ENCODE peak calls at places on chromosomes 1 and 21, in four cellular contexts. One of them, this sample, is unnamed.

GRCh38 chr1:16440150-16440479 is 409 bp upstream of the NECAP2 start:
- DNase-seq in GM12891: no peak
- DNase-seq in GM12878: no peak
- DNase-seq in K562: no peak
- DNase-seq in this sample: no peak

GRCh38 chr1:55337801-55338447 is 122.8 kb upstream of the USP24 start:
- DNase-seq in K562: peak; percentile 31
- DNase-seq in GM12891: peak; percentile 40
- DNase-seq in GM12878: peak; percentile 13
- DNase-seq in this sample: peak; percentile 42

GRCh38 chr1:179917601-179918429 is 35.7 kb downstream of the TOR1AIP1 start:
- DNase-seq in GM12891: no peak
- DNase-seq in K562: no peak
- DNase-seq in GM12878: no peak
- DNase-seq in this sample: no peak

GRCh38 chr1:9107156-9107555 is 21.7 kb downstream of the GPR157 start:
- DNase-seq in GM12878: no peak
- DNase-seq in GM12891: no peak
- DNase-seq in K562: no peak
- DNase-seq in this sample: no peak

GRCh38 chr1:25922064-25922632 is 15.9 kb upstream of the STMN1 start:
- DNase-seq in GM12878: no peak
- DNase-seq in K562: no peak
- DNase-seq in GM12891: no peak
- DNase-seq in this sample: no peak

GRCh38 chr1:117032661-117033060 is 27.5 kb upstream of the TTF2 start:
- DNase-seq in GM12891: no peak
- DNase-seq in K562: no peak
- DNase-seq in GM12878: no peak
- DNase-seq in this sample: no peak

GRCh38 chr1:203992440-203992839 is 80.5 kb upstream of the SOX13 start:
- DNase-seq in GM12878: no peak
- DNase-seq in GM12891: no peak
- DNase-seq in K562: no peak
- DNase-seq in this sample: no peak

GRCh38 chr1:206854401-206855129 is 10.9 kb upstream of the IL20 start:
- DNase-seq in K562: no peak
- DNase-seq in GM12878: no peak
- DNase-seq in GM12891: no peak
- DNase-seq in this sample: no peak

GRCh38 chr1:198143797-198144196 is 13.0 kb upstream of the NEK7 start:
- DNase-seq in GM12878: no peak
- DNase-seq in K562: no peak
- DNase-seq in GM12891: no peak
- DNase-seq in this sample: no peak

GRCh38 chr1:230702934-230703678 is 10.8 kb downstream of the AGT start:
- DNase-seq in GM12878: no peak
- DNase-seq in K562: no peak
- DNase-seq in GM12891: no peak
- DNase-seq in this sample: no peak

DNA sequence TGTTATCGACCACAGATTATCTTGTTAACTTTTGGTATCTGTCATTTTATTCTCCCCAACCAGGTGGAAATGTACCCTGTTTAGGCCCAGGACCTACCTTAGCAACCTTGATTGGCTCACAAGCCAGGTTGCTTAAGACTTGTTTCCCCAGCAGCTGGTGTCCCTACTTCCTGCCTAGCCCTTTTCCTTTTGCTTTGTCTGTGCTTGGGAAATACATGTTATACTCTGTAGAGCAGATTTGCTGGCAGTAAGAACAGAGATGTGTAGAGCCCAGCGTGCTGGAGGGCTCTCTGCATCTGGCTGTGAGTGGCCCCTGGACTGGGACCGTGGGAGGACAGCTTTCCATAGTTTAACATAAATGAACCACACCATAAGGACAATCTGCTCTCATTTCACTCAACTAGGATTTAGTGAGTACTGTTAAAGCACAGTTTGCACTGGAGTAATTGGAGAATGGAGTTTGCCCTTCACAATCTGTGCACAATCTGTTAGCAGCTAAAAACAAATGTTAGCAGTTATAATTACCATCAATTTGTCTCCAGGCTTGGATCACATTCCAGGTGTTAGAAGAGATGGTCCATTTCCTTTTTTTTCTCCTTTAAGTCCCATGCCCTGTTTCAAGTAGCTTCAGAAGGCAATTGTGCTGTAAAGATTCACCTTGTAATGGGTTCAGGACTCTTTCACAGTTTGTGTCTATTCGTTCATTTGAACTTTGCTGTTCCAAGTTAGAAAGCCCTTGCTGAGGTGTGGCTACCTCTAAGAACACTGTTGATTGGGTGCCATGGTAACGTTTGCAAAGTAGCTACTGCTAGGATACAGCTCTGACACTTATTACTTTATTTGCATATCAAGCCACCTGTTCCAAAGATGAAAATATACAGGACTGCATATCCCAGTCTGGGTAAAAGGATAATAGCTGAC is at the start of gene APOBEC4:
- DNase-seq in GM12891: no peak
- DNase-seq in GM12878: no peak
- DNase-seq in K562: no peak
- DNase-seq in this sample: peak; percentile 66
- TF ChIP-seq SPI1 in GM12891: no peak
- TF ChIP-seq SPI1 in GM12878: no peak
- TF ChIP-seq SPI1 in K562: no peak
- TF ChIP-seq SPI1 in this sample: no peak

GRCh38 chr1:169497317-169497716 is 11.6 kb upstream of the SLC19A2 start:
- DNase-seq in GM12891: no peak
- DNase-seq in GM12878: no peak
- DNase-seq in K562: no peak
- DNase-seq in this sample: no peak
- TF ChIP-seq SPI1 in GM12891: no peak
- TF ChIP-seq SPI1 in GM12878: no peak
- TF ChIP-seq SPI1 in K562: no peak
- TF ChIP-seq SPI1 in this sample: no peak

GRCh38 chr21:43284700-43285099 is 115.9 kb downstream of the CRYAA start:
- DNase-seq in K562: no peak
- DNase-seq in GM12891: no peak
- DNase-seq in GM12878: no peak
- DNase-seq in this sample: no peak
- TF ChIP-seq SPI1 in K562: no peak
- TF ChIP-seq SPI1 in GM12891: no peak
- TF ChIP-seq SPI1 in GM12878: no peak
- TF ChIP-seq SPI1 in this sample: no peak

GRCh38 chr1:61181016-61181560 is 98.7 kb downstream of the NFIA start:
- DNase-seq in GM12878: no peak
- DNase-seq in GM12891: no peak
- DNase-seq in K562: no peak
- DNase-seq in this sample: no peak
- TF ChIP-seq SPI1 in GM12878: no peak
- TF ChIP-seq SPI1 in GM12891: no peak
- TF ChIP-seq SPI1 in K562: no peak
- TF ChIP-seq SPI1 in this sample: no peak

GRCh38 chr1:23215291-23215690 is 2.0 kb downstream of the HTR1D start:
- DNase-seq in K562: no peak
- DNase-seq in GM12891: no peak
- DNase-seq in GM12878: no peak
- DNase-seq in this sample: no peak

GRCh38 chr1:23214640-23215039 is 2.7 kb downstream of the HTR1D start:
- DNase-seq in K562: no peak
- DNase-seq in GM12891: no peak
- DNase-seq in GM12878: no peak
- DNase-seq in this sample: no peak

GRCh38 chr1:23215751-23216449 is 1.4 kb downstream of the HTR1D start:
- DNase-seq in K562: no peak
- DNase-seq in GM12878: no peak
- DNase-seq in GM12891: no peak
- DNase-seq in this sample: no peak

GRCh38 chr1:23217421-23218115 is at the start of gene HTR1D:
- DNase-seq in GM12878: no peak
- DNase-seq in K562: peak; percentile 67
- DNase-seq in GM12891: peak; percentile 34
- DNase-seq in this sample: no peak

DNA sequence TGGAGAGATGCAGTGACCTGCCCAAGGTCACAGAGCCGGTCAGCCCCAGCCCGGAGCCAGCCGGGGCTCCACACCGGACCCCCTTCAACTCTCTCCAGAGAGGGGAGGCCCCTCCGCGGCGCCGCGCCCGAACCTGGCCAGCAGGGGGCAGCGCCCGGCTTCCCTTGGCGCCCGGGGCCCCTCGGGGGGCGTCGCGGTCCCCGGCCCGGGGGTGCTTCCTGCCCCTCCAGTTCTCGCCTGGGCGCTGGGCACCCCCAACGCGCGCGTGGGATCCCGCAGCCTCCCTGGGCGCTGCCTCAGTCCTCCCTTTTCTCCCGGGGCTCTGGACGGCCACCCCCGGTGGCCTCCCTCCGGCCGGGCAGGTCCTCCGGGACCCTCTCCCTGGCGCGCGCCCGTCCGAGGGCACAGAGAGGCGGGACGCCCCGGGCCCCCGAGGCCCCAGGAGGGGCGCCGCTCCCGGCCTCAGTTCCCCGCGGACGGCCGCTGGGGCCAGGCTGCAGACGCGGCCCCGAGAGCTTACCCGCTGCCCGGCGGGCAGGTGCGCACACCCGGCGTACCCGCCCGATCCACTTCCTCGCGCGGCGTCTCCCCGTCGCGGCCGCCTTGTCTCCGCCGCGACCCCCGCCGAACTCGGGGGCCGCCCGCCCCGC is 406 bp downstream of the HTR1D start:
- DNase-seq in GM12878: no peak
- DNase-seq in GM12891: peak; percentile 54
- DNase-seq in K562: peak; percentile 86
- DNase-seq in this sample: no peak
- TF ChIP-seq SPI1 in GM12878: no peak
- TF ChIP-seq SPI1 in GM12891: no peak
- TF ChIP-seq SPI1 in K562: no peak
- TF ChIP-seq SPI1 in this sample: no peak

DNA sequence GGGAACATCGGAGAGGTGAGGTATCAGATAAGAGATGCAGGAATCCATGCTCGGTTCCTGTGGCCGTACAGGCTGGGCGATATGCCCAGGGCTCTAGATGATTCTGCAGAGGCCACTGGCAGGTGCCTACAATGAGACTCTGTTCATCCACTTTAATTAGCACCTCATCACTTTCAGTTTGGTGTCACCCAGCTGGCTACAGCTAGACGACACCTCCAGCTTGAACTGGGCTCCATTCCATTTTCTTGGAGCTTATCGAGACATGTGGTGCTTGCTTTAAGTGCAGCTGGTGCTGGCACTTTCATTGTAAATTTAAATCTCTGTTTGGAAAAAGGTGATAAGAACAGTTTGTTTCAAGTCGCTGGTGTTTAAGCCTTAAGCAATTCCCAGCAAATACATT is 322.5 kb upstream of the ADGRL2 start:
- DNase-seq in GM12891: no peak
- DNase-seq in K562: no peak
- DNase-seq in GM12878: no peak
- DNase-seq in this sample: no peak
- TF ChIP-seq SPI1 in GM12891: no peak
- TF ChIP-seq SPI1 in K562: no peak
- TF ChIP-seq SPI1 in GM12878: no peak
- TF ChIP-seq SPI1 in this sample: no peak